ENCODE peak calls at places on chromosome 10, in six cellular contexts. H is GM23248, I is heart left ventricle, R is heart right ventricle, Q is Panc1, F is tibial artery. G is an unnamed sample.

GRCh38 chr10:114271779-114272167 is 32.7 kb downstream of the VWA2 start:
- DNase-seq in R (no peak), Q (peak; percentile 88), H (peak; percentile 95), F (peak; percentile 74), I (peak; percentile 44), G (peak; percentile 62)

GRCh38 chr10:46547881-46548780 is 8.3 kb downstream of the GPRIN2 start:
- DNase-seq in H (peak; percentile 69), F (no peak), R (no peak), Q (no peak), I (peak; percentile 18), G (peak; percentile 51)

GRCh38 chr10:120420421-120420820 is 36.6 kb upstream of the PLPP4 start:
- DNase-seq in Q (no peak), F (no peak), R (no peak), I (no peak), H (no peak), G (no peak)

GRCh38 chr10:116076616-116077015 is 196.4 kb downstream of the GFRA1 start:
- DNase-seq in I (no peak), R (no peak), F (no peak), H (no peak), Q (no peak), G (no peak)

GRCh38 chr10:113199459-113199858 is 249.4 kb downstream of the TCF7L2 start:
- DNase-seq in I (no peak), Q (no peak), R (no peak), H (peak; percentile 72), F (no peak), G (no peak)

GRCh38 chr10:79492256-79492655 is 20.1 kb upstream of the EIF5AL1 start:
- DNase-seq in H (no peak), R (no peak), Q (no peak), I (no peak), F (peak; percentile 58), G (no peak)

GRCh38 chr10:110020265-110020664 is 12.5 kb downstream of the ADD3 start:
- DNase-seq in H (no peak), Q (no peak), F (no peak), R (no peak), I (no peak), G (no peak)

GRCh38 chr10:70672165-70672992 is at the start of gene ADAMTS14:
- DNase-seq in I (peak; percentile 45), Q (no peak), R (peak; percentile 50), H (peak; percentile 80), F (no peak), G (no peak)

GRCh38 chr10:19638173-19638872 is 177.9 kb upstream of the PLXDC2 start:
- DNase-seq in I (peak; percentile 29), F (no peak), R (no peak), H (peak; percentile 84), Q (no peak), G (no peak)

GRCh38 chr10:30993155-30993554 is 38.5 kb downstream of the ZNF438 start:
- DNase-seq in Q (no peak), H (no peak), F (no peak), R (no peak), I (no peak), G (no peak)

GRCh38 chr10:693506-693905 is 4.0 kb upstream of the DIP2C start:
- DNase-seq in Q (no peak), F (no peak), H (peak; percentile 45), I (no peak), R (no peak), G (no peak)

GRCh38 chr10:114874827-114875541 is 53.4 kb downstream of the FHIP2A start:
- DNase-seq in H (peak; percentile 40), Q (no peak), F (no peak), R (peak; percentile 28), I (no peak), G (no peak)

GRCh38 chr10:121084675-121085070 is 233.5 kb downstream of the WDR11 start:
- DNase-seq in I (no peak), Q (no peak), F (no peak), H (no peak), R (no peak), G (no peak)

GRCh38 chr10:92291921-92292860 is 1.2 kb downstream of the MARCHF5 start:
- DNase-seq in Q (no peak), I (peak; percentile 66), R (peak; percentile 44), H (peak; percentile 74), F (peak; percentile 72), G (no peak)

GRCh38 chr10:3886191-3886590 is 101.2 kb upstream of the KLF6 start:
- DNase-seq in Q (no peak), R (peak; percentile 74), I (peak; percentile 62), F (no peak), H (peak; percentile 86), G (peak; percentile 67)

GRCh38 chr10:31999836-32000235 is 56.4 kb downstream of the KIF5B start:
- DNase-seq in H (no peak), R (no peak), F (no peak), I (no peak), Q (no peak), G (no peak)

GRCh38 chr10:71285180-71285545 is 33.9 kb upstream of the SLC29A3 start:
- DNase-seq in H (peak; percentile 65), R (no peak), Q (peak; percentile 24), I (peak; percentile 45), F (no peak), G (no peak)

GRCh38 chr10:32413513-32413912 is 32.4 kb upstream of the CCDC7 start:
- DNase-seq in Q (no peak), F (no peak), I (no peak), R (no peak), H (peak; percentile 95), G (no peak)

GRCh38 chr10:118735294-118735693 is 19.5 kb downstream of the CACUL1 start:
- DNase-seq in H (no peak), I (no peak), R (no peak), F (no peak), Q (no peak), G (no peak)

GRCh38 chr10:118734477-118734876 is 20.3 kb downstream of the CACUL1 start:
- DNase-seq in F (no peak), H (no peak), Q (no peak), R (no peak), I (no peak), G (no peak)

GRCh38 chr10:118729641-118730258 is 25.0 kb downstream of the CACUL1 start:
- DNase-seq in H (peak; percentile 23), R (no peak), I (no peak), F (no peak), Q (no peak), G (no peak)

GRCh38 chr10:118730699-118731456 is 23.9 kb downstream of the CACUL1 start:
- DNase-seq in Q (no peak), H (no peak), R (no peak), F (no peak), I (no peak), G (no peak)

GRCh38 chr10:118732253-118733194 is 22.2 kb downstream of the CACUL1 start:
- DNase-seq in I (no peak), Q (no peak), R (no peak), H (no peak), F (no peak), G (no peak)
- H3K27ac ChIP-seq in I (no peak overlapping the region), Q (no peak overlapping the region), R (no peak overlapping the region), H (no peak overlapping the region), F (no peak overlapping the region), G (no peak overlapping the region)

GRCh38 chr10:43229208-43230061 is 37.4 kb downstream of the RASGEF1A start:
- DNase-seq in Q (no peak), R (no peak), F (peak; percentile 53), I (peak; percentile 16), H (peak; percentile 29), G (peak; percentile 52)
- H3K4me3 ChIP-seq in Q (peak overlapping the region; percentile 51), R (peak overlapping the region; percentile 52), F (peak overlapping the region; percentile 12), I (peak overlapping the region; percentile 33), H (no peak overlapping the region), G (no peak overlapping the region)

GRCh38 chr10:69043931-69044531 is 43.9 kb upstream of the SRGN start:
- DNase-seq in H (no peak), F (no peak), I (no peak), R (no peak), Q (no peak), G (no peak)
- H3K27ac ChIP-seq in H (no peak overlapping the region), F (no peak overlapping the region), I (no peak overlapping the region), R (no peak overlapping the region), Q (no peak overlapping the region), G (no peak overlapping the region)

GRCh38 chr10:11164806-11165590 is 147.3 kb downstream of the CELF2 start:
- DNase-seq in I (peak; percentile 69), H (peak; percentile 93), R (peak; percentile 67), F (peak; percentile 82), Q (no peak), G (peak; percentile 76)
- H3K4me3 ChIP-seq in I (peak overlapping the region; percentile 84), H (peak overlapping the region; percentile 67), R (peak overlapping the region; percentile 75), F (peak overlapping the region; percentile 62), Q (no peak overlapping the region), G (peak overlapping the region; percentile 68)

GRCh38 chr10:112143420-112143819 is 40.1 kb downstream of the GPAM start:
- DNase-seq in Q (no peak), F (no peak), R (no peak), H (no peak), I (no peak), G (no peak)

GRCh38 chr10:112151640-112152039 is 31.9 kb downstream of the GPAM start:
- DNase-seq in I (no peak), H (peak; percentile 46), F (no peak), Q (no peak), R (no peak), G (no peak)

GRCh38 chr10:112148314-112148713 is 35.3 kb downstream of the GPAM start:
- DNase-seq in H (no peak), F (no peak), I (no peak), Q (no peak), R (no peak), G (no peak)

GRCh38 chr10:112141297-112141696 is 42.3 kb downstream of the GPAM start:
- DNase-seq in F (no peak), H (no peak), Q (no peak), R (no peak), I (no peak), G (no peak)

GRCh38 chr10:112146799-112147198 is 36.8 kb downstream of the GPAM start:
- DNase-seq in F (no peak), I (no peak), R (no peak), Q (no peak), H (no peak), G (no peak)
- H3K27ac ChIP-seq in F (no peak overlapping the region), I (no peak overlapping the region), R (no peak overlapping the region), Q (no peak overlapping the region), H (no peak overlapping the region), G (no peak overlapping the region)

GRCh38 chr10:87053121-87053520 is 33.0 kb downstream of the FAM25A start:
- DNase-seq in R (no peak), I (peak; percentile 37), F (peak; percentile 72), H (no peak), Q (no peak), G (no peak)
- H3K4me3 ChIP-seq in R (no peak overlapping the region), I (no peak overlapping the region), F (no peak overlapping the region), H (no peak overlapping the region), Q (no peak overlapping the region), G (no peak overlapping the region)